ENCODE peak calls at places on chromosome X, in five cellular contexts. G is pancreas, Z is gastrocnemius medialis, P is fibroblast of pulmonary artery, V is GM23338. W is an unnamed sample.

GRCh38 chrX:110407910-110408545 is 49.4 kb downstream of the RTL9 start:
- DNase-seq in G (peak), Z (peak), P (peak), V (peak), W (peak)

GRCh38 chrX:140439455-140439854 is 65.4 kb downstream of the SOX3 start:
- DNase-seq in G (no peak), Z (no peak), P (no peak), V (peak), W (no peak)

GRCh38 chrX:133350751-133351150 is 64.5 kb downstream of the GPC4 start:
- DNase-seq in G (no peak), Z (peak), P (peak), V (no peak), W (no peak)

GRCh38 chrX:136768469-136769084 is 12.2 kb downstream of the ARHGEF6 start:
- DNase-seq in G (peak), Z (peak), P (peak), V (no peak), W (peak)

GRCh38 chrX:113260474-113260873 is 419.8 kb upstream of the AMOT start:
- DNase-seq in G (no peak), Z (no peak), P (peak), V (peak), W (no peak)

GRCh38 chrX:113644426-113644825 is 803.8 kb upstream of the AMOT start:
- DNase-seq in G (no peak), Z (no peak), P (peak), V (no peak), W (no peak)

GRCh38 chrX:33447285-33447684 is 235.9 kb upstream of the DMD start:
- DNase-seq in G (no peak), Z (no peak), P (no peak), V (no peak), W (no peak)

GRCh38 chrX:24081661-24082154 is 27.0 kb downstream of the EIF2S3 start:
- DNase-seq in G (peak), Z (peak), P (peak), V (peak), W (no peak)

GRCh38 chrX:154313147-154313546 is 17.6 kb downstream of the TKTL1 start:
- DNase-seq in G (no peak), Z (no peak), P (no peak), V (no peak), W (peak)

GRCh38 chrX:96909291-96909690 is 25.6 kb downstream of the RPA4 start:
- DNase-seq in G (no peak), Z (no peak), P (peak), V (peak), W (no peak)

GRCh38 chrX:77564824-77565223 is 117.6 kb downstream of the FGF16 start:
- DNase-seq in G (no peak), Z (no peak), P (peak), V (no peak), W (no peak)

GRCh38 chrX:150525061-150525919 is 43.1 kb upstream of the MTM1 start:
- DNase-seq in G (peak), Z (no peak), P (no peak), V (no peak), W (no peak)

GRCh38 chrX:125436855-125437254 is 117.2 kb downstream of the TEX13C start:
- DNase-seq in G (no peak), Z (no peak), P (peak), V (peak), W (no peak)

GRCh38 chrX:70554948-70555347 is 110.3 kb downstream of the DLG3 start:
- DNase-seq in G (no peak), Z (no peak), P (no peak), V (no peak), W (no peak)

GRCh38 chrX:70553516-70553915 is 108.9 kb downstream of the DLG3 start:
- DNase-seq in G (no peak), Z (no peak), P (no peak), V (no peak), W (no peak)

GRCh38 chrX:70552174-70552704 is 107.6 kb downstream of the DLG3 start:
- DNase-seq in G (no peak), Z (no peak), P (peak), V (no peak), W (no peak)

GRCh38 chrX:70554523-70554922 is 109.9 kb downstream of the DLG3 start:
- DNase-seq in G (no peak), Z (no peak), P (peak), V (no peak), W (no peak)

GRCh38 chrX:70554081-70554480 is 109.4 kb downstream of the DLG3 start:
- DNase-seq in G (no peak), Z (no peak), P (peak), V (peak), W (no peak)
- TF ChIP-seq CTCF in G (no peak), Z (no peak), P (peak), V (peak), W (no peak)

GRCh38 chrX:49876750-49877149 is 2.5 kb upstream of the USP27X start:
- DNase-seq in G (peak), Z (no peak), P (peak), V (peak), W (peak)
- TF ChIP-seq CTCF in G (peak), Z (peak), P (peak), V (peak), W (no peak)

GRCh38 chrX:14922437-14922836 is 49.2 kb downstream of the MOSPD2 start:
- DNase-seq in G (no peak), Z (no peak), P (peak), V (no peak), W (no peak)

GRCh38 chrX:14926471-14926870 is 53.2 kb downstream of the MOSPD2 start:
- DNase-seq in G (no peak), Z (no peak), P (no peak), V (no peak), W (no peak)

GRCh38 chrX:14927391-14927790 is 54.2 kb downstream of the MOSPD2 start:
- DNase-seq in G (no peak), Z (no peak), P (no peak), V (no peak), W (no peak)

GRCh38 chrX:14920196-14920595 is 47.0 kb downstream of the MOSPD2 start:
- DNase-seq in G (no peak), Z (no peak), P (peak), V (no peak), W (no peak)

GRCh38 chrX:14923761-14924160 is 50.5 kb downstream of the MOSPD2 start:
- DNase-seq in G (no peak), Z (no peak), P (no peak), V (no peak), W (no peak)
- TF ChIP-seq CTCF in G (no peak), Z (no peak), P (no peak), V (no peak), W (no peak)

DNA sequence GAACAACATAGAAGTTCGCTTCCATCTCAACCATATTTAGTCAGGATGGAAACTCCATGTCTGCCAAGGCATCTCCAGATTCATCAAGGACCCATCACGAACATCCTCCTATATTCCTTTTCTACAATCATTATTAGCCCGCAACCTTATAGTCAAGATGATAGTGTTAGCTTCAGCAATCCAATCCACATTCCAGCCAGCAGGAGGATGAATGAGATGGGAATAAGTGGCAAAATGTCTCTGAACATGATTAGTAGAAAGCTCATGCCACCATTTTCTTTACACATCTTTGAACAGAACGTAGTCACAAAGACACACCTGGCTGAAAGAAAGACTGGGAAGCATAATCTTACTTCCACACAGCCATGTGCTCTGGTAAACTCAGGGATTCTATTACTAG is 18.6 kb upstream of the NR0B1 start:
- DNase-seq in G (no peak), Z (no peak), P (no peak), V (peak), W (no peak)
- TF ChIP-seq CTCF in G (no peak), Z (no peak), P (no peak), V (peak), W (no peak)

DNA sequence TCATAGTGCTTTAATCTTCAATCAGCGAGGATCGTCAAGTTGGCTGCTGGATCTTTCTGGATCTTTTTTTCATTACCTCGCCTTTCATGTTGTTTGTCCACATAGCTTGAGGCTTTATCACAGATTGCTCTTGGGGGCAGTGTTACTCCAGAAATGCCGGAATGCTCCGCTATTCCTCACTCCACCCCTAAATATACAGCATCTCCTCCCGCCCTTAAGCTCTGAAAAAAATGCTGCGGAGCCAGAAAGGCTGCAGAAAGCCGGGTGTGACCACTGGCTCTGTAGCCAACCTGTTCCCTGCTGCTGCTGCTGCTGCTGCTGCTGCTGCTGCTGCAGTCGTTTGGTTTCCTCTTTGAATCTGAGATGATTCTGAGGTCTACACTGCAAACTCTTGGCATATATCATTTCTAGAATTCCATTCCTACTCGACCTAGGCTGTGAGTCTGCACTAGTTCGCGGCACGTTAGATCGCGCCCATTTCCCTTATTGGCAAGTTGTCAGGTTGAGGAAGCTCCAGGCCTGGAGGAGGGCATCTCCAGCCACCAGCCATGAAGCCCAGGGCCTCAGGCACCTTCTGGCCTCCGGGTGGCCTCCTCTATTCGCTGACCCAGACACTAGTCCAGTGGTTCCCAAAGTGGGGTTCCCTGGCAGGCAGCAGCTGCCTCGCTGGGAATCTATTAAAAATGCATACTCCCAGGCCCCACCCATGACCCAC is 34.2 kb downstream of the WDR13 start:
- DNase-seq in G (peak), Z (peak), P (peak), V (peak), W (peak)
- TF ChIP-seq CTCF in G (peak), Z (no peak), P (peak), V (peak), W (peak)

DNA sequence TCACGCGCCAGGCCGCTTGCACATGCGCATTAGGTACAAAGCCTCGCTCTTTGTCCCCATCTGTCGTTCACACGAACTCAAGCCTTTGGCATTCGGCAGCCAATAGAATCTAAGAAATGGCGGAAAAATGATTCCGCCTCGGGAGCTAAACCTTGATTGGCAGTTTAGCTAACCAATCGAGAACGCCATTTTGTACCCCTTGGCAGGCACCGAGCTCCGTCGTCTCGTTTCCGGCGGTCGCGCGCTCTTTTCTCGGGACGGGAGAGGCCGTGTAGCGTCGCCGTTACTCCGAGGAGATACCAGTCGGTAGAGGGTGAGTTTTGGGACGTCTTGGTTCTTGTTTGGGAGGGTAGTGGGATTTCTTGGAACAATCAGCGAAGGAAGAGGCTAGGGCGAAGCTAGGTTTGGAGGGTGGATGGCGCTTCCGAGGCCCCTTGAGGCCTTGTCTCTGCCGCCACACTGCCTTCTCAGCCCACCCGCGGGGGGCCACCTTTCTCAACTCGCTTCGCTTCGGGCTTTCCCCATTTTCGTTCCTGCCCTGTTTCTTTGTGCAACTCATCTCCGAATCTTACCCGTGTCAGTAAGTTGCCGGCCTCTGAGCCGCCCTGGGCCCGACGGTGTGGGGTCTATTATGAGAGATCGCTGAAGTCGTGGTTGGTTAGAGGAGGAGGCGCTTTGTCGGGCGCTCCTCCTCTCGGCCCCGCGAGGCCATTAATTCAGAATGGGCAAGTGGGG is at the start of gene NONO:
- DNase-seq in G (peak), Z (peak), P (peak), V (peak), W (peak)
- TF ChIP-seq CTCF in G (no peak), Z (no peak), P (peak), V (no peak), W (no peak)

DNA sequence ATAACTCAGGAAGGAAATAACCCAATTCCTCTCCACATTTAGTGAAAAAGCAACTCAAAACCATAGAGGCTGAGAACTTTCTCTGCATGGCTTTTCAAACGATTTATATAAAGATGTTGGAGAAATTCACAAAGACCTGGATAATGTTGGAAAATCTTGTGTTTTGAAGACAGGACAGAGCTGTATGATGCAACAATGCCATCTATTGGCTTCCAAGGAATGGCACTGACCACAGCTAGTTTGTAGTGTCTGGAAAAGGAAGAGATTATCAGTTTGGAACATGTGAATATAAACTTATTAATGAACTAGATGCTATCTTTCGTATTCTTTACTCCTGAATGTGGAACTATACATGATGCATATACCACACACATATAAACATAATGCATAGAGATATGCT is 503.6 kb downstream of the IL1RAPL1 start:
- DNase-seq in G (no peak), Z (no peak), P (peak), V (peak), W (no peak)
- TF ChIP-seq CTCF in G (no peak), Z (no peak), P (peak), V (peak), W (peak)

GRCh38 chrX:53723381-53723780 is 36.9 kb upstream of the HUWE1 start:
- DNase-seq in G (no peak), Z (no peak), P (no peak), V (no peak), W (no peak)

GRCh38 chrX:53728506-53728905 is 42.0 kb upstream of the HUWE1 start:
- DNase-seq in G (no peak), Z (no peak), P (no peak), V (no peak), W (no peak)

GRCh38 chrX:53729756-53730155 is 43.2 kb upstream of the HUWE1 start:
- DNase-seq in G (no peak), Z (no peak), P (no peak), V (no peak), W (no peak)

GRCh38 chrX:53724872-53725271 is 38.4 kb upstream of the HUWE1 start:
- DNase-seq in G (no peak), Z (no peak), P (no peak), V (no peak), W (no peak)
- TF ChIP-seq CTCF in G (no peak), Z (no peak), P (no peak), V (no peak), W (no peak)

W was measured in GM13976.